ENCODE peak calls at places on chromosomes 6 and 20, in ten cellular contexts. Y, D, A, L, V, S, W, E, K and O are unnamed samples.

GRCh38 chr20:38918172-38918571 is 8.0 kb upstream of the FAM83D start:
- DNase-seq in Y (no peak), D (no peak), A (no peak), L (no peak), V (no peak), S (no peak), W (no peak), E (no peak), K (no peak), O (no peak)

GRCh38 chr6:74181471-74181870 is 485.5 kb downstream of the CD109 start:
- DNase-seq in Y (no peak), D (no peak), A (no peak), L (no peak), V (no peak), S (no peak), W (no peak), E (no peak), K (no peak), O (no peak)

GRCh38 chr20:37233471-37234253 is 28.0 kb downstream of the GHRH start:
- DNase-seq in Y (no peak), D (no peak), A (no peak), L (no peak), V (no peak), S (no peak), W (no peak), E (no peak), K (no peak), O (no peak)

GRCh38 chr6:79676785-79677736 is 45.9 kb downstream of the SH3BGRL2 start:
- DNase-seq in Y (no peak), D (no peak), A (no peak), L (no peak), V (no peak), S (no peak), W (no peak), E (no peak), K (no peak), O (no peak)

GRCh38 chr20:41655966-41656685 is 37.9 kb upstream of the CHD6 start:
- DNase-seq in Y (no peak), D (no peak), A (no peak), L (no peak), V (no peak), S (no peak), W (no peak), E (no peak), K (no peak), O (no peak)

GRCh38 chr6:125377621-125378020 is 75.9 kb upstream of the HDDC2 start:
- DNase-seq in Y (no peak), D (peak), A (no peak), L (no peak), V (no peak), S (no peak), W (no peak), E (no peak), K (no peak), O (peak)

GRCh38 chr6:89044988-89045387 is 35.6 kb upstream of the PNRC1 start:
- DNase-seq in Y (no peak), D (no peak), A (no peak), L (no peak), V (no peak), S (no peak), W (no peak), E (no peak), K (no peak), O (no peak)

GRCh38 chr6:26064619-26065257 is 22.5 kb upstream of the HFE start:
- DNase-seq in Y (peak), D (no peak), A (peak), L (peak), V (no peak), S (no peak), W (no peak), E (peak), K (peak), O (peak)

GRCh38 chr6:138410048-138410735 is 6.2 kb downstream of the HEBP2 start:
- DNase-seq in Y (no peak), D (peak), A (no peak), L (no peak), V (peak), S (no peak), W (peak), E (no peak), K (no peak), O (peak)

GRCh38 chr6:130655586-130655985 is 171.6 kb upstream of the SMLR1 start:
- DNase-seq in Y (no peak), D (no peak), A (no peak), L (no peak), V (no peak), S (no peak), W (no peak), E (no peak), K (no peak), O (peak)

GRCh38 chr20:47805951-47806350 is 20.7 kb upstream of the SULF2 start:
- DNase-seq in Y (no peak), D (no peak), A (no peak), L (no peak), V (no peak), S (no peak), W (no peak), E (no peak), K (no peak), O (no peak)

GRCh38 chr20:41387433-41387832 is 20.8 kb upstream of the EMILIN3 start:
- DNase-seq in Y (no peak), D (no peak), A (no peak), L (peak), V (no peak), S (no peak), W (no peak), E (no peak), K (no peak), O (peak)

GRCh38 chr6:37576336-37576737 is 76.6 kb upstream of the CCDC167 start:
- DNase-seq in Y (peak), D (peak), A (peak), L (no peak), V (no peak), S (no peak), W (no peak), E (peak), K (no peak), O (peak)

GRCh38 chr6:45278367-45278766 is 49.8 kb upstream of the RUNX2 start:
- DNase-seq in Y (no peak), D (no peak), A (no peak), L (no peak), V (no peak), S (no peak), W (no peak), E (no peak), K (no peak), O (no peak)

GRCh38 chr6:87742106-87742505 is 40.1 kb upstream of the AKIRIN2 start:
- DNase-seq in Y (no peak), D (no peak), A (no peak), L (no peak), V (no peak), S (no peak), W (no peak), E (no peak), K (peak), O (peak)

GRCh38 chr6:43149260-43149659 is 21.8 kb upstream of the SRF start:
- DNase-seq in Y (no peak), D (no peak), A (no peak), L (no peak), V (no peak), S (no peak), W (no peak), E (no peak), K (no peak), O (peak)

GRCh38 chr6:40708049-40708448 is 120.9 kb upstream of the LRFN2 start:
- DNase-seq in Y (no peak), D (no peak), A (no peak), L (no peak), V (no peak), S (no peak), W (no peak), E (no peak), K (no peak), O (no peak)

GRCh38 chr6:125019873-125020272 is 57.6 kb downstream of the RNF217 start:
- DNase-seq in Y (no peak), D (no peak), A (no peak), L (no peak), V (no peak), S (no peak), W (no peak), E (no peak), K (no peak), O (no peak)

GRCh38 chr6:10662207-10662606 is 32.2 kb downstream of the C6orf52 start:
- DNase-seq in Y (no peak), D (no peak), A (no peak), L (no peak), V (no peak), S (no peak), W (no peak), E (no peak), K (no peak), O (no peak)

GRCh38 chr6:69337301-69337700 is 459.5 kb downstream of the LMBRD1 start:
- DNase-seq in Y (no peak), D (no peak), A (no peak), L (no peak), V (no peak), S (no peak), W (no peak), E (no peak), K (no peak), O (no peak)

GRCh38 chr6:96015321-96015790 is 418 bp upstream of the FUT9 start:
- DNase-seq in Y (no peak), D (no peak), A (peak), L (peak), V (no peak), S (peak), W (no peak), E (no peak), K (no peak), O (no peak)

GRCh38 chr20:57753332-57754164 is 43.7 kb upstream of the PMEPA1 start:
- DNase-seq in Y (no peak), D (no peak), A (no peak), L (no peak), V (no peak), S (no peak), W (no peak), E (no peak), K (no peak), O (no peak)

GRCh38 chr6:157762636-157763035 is 60.4 kb upstream of the SNX9 start:
- DNase-seq in Y (peak), D (no peak), A (peak), L (no peak), V (no peak), S (no peak), W (no peak), E (no peak), K (no peak), O (peak)

GRCh38 chr6:27771240-27771639 is 141.0 kb downstream of the OR2B2 start:
- DNase-seq in Y (no peak), D (no peak), A (no peak), L (no peak), V (no peak), S (no peak), W (no peak), E (no peak), K (no peak), O (no peak)

GRCh38 chr6:167985911-167986595 is 11.4 kb upstream of the KIF25 start:
- DNase-seq in Y (no peak), D (no peak), A (no peak), L (no peak), V (no peak), S (no peak), W (no peak), E (no peak), K (no peak), O (no peak)

GRCh38 chr6:10478187-10479040 is 42.7 kb upstream of the GCNT2 start:
- DNase-seq in Y (peak), D (no peak), A (peak), L (peak), V (no peak), S (no peak), W (no peak), E (peak), K (no peak), O (peak)

GRCh38 chr6:92538296-92538695 is 881.1 kb downstream of the EPHA7 start:
- DNase-seq in Y (peak), D (no peak), A (no peak), L (no peak), V (no peak), S (no peak), W (no peak), E (peak), K (no peak), O (no peak)

GRCh38 chr20:32517914-32518592 is 67.1 kb downstream of the NOL4L start:
- DNase-seq in Y (no peak), D (no peak), A (no peak), L (no peak), V (no peak), S (no peak), W (no peak), E (no peak), K (no peak), O (no peak)

GRCh38 chr6:14966111-14966901 is 279.6 kb upstream of the JARID2 start:
- DNase-seq in Y (no peak), D (no peak), A (no peak), L (no peak), V (no peak), S (no peak), W (no peak), E (no peak), K (no peak), O (peak)

GRCh38 chr6:146543940-146544661 is 468 bp downstream of the RAB32 start:
- DNase-seq in Y (peak), D (no peak), A (peak), L (peak), V (no peak), S (peak), W (peak), E (peak), K (no peak), O (peak)

GRCh38 chr6:34792605-34793500 is 970 bp downstream of the BLTP3A start:
- DNase-seq in Y (peak), D (no peak), A (peak), L (peak), V (no peak), S (peak), W (peak), E (peak), K (no peak), O (peak)

GRCh38 chr6:13354331-13355042 is 26.1 kb upstream of the TBC1D7 start:
- DNase-seq in Y (no peak), D (no peak), A (peak), L (peak), V (no peak), S (no peak), W (no peak), E (no peak), K (no peak), O (peak)

GRCh38 chr20:59938221-59938620 is 1.9 kb downstream of the PPP1R3D start:
- DNase-seq in Y (no peak), D (no peak), A (no peak), L (no peak), V (no peak), S (no peak), W (no peak), E (peak), K (no peak), O (peak)

GRCh38 chr6:89689732-89690131 is 51.2 kb upstream of the LYRM2 start:
- DNase-seq in Y (no peak), D (no peak), A (no peak), L (no peak), V (no peak), S (no peak), W (no peak), E (no peak), K (no peak), O (no peak)

GRCh38 chr6:13924949-13925881 is at the start of gene RNF182:
- DNase-seq in Y (peak), D (no peak), A (peak), L (no peak), V (no peak), S (no peak), W (no peak), E (peak), K (no peak), O (peak)

GRCh38 chr6:139747154-139747553 is 372.7 kb upstream of the CITED2 start:
- DNase-seq in Y (no peak), D (no peak), A (no peak), L (no peak), V (no peak), S (no peak), W (no peak), E (no peak), K (no peak), O (no peak)

GRCh38 chr20:46901638-46902037 is 7.0 kb downstream of the EYA2 start:
- DNase-seq in Y (peak), D (no peak), A (no peak), L (no peak), V (no peak), S (no peak), W (no peak), E (peak), K (no peak), O (no peak)

GRCh38 chr6:46137387-46137786 is 7.6 kb downstream of the ENPP4 start:
- DNase-seq in Y (no peak), D (no peak), A (no peak), L (no peak), V (no peak), S (no peak), W (no peak), E (no peak), K (no peak), O (no peak)